ENCODE peak calls at places on chromosome 5, in four cellular contexts. X, I, A and Q are unnamed samples.
A peak's percentile ranks its signal among the peaks of the same experiment; 100 is the strongest.

GRCh38 chr5:128668921-128669320 is 130.9 kb upstream of the FBN2 start:
- DNase-seq in X (no peak), I (no peak), A (no peak), Q (no peak)

GRCh38 chr5:35416217-35416988 is 186.1 kb upstream of the PRLR start:
- DNase-seq in X (no peak), I (peak; percentile 73), A (no peak), Q (no peak)

GRCh38 chr5:124736814-124737186 is 9.6 kb downstream of the ZNF608 start:
- DNase-seq in X (no peak), I (no peak), A (no peak), Q (no peak)

GRCh38 chr5:28014779-28015178 is 976.4 kb upstream of the CDH9 start:
- DNase-seq in X (peak; percentile 11), I (peak; percentile 48), A (no peak), Q (no peak)

GRCh38 chr5:57626703-57627102 is 144.1 kb upstream of the ACTBL2 start:
- DNase-seq in X (no peak), I (no peak), A (no peak), Q (no peak)

GRCh38 chr5:171419663-171420428 is 399 bp downstream of the FGF18 start:
- DNase-seq in X (no peak), I (no peak), A (peak; percentile 41), Q (no peak)

GRCh38 chr5:167602077-167602476 is 689.4 kb upstream of the WWC1 start:
- DNase-seq in X (no peak), I (no peak), A (no peak), Q (no peak)

GRCh38 chr5:175354961-175355360 is 89.0 kb downstream of the DRD1 start:
- DNase-seq in X (no peak), I (no peak), A (no peak), Q (no peak)

GRCh38 chr5:168295574-168296201 is 4.2 kb downstream of the WWC1 start:
- DNase-seq in X (no peak), I (no peak), A (peak; percentile 90), Q (no peak)

GRCh38 chr5:149040421-149040820 is 22.4 kb downstream of the SH3TC2 start:
- DNase-seq in X (no peak), I (no peak), A (no peak), Q (no peak)

GRCh38 chr5:40605295-40605958 is 74.3 kb upstream of the PTGER4 start:
- DNase-seq in X (no peak), I (no peak), A (no peak), Q (no peak)

GRCh38 chr5:125190232-125191051 is 444.0 kb upstream of the ZNF608 start:
- DNase-seq in X (no peak), I (no peak), A (no peak), Q (no peak)

GRCh38 chr5:19175776-19176570 is 812.0 kb downstream of the CDH18 start:
- DNase-seq in X (no peak), I (no peak), A (no peak), Q (no peak)

GRCh38 chr5:129271309-129271708 is 176.8 kb downstream of the ISOC1 start:
- DNase-seq in X (no peak), I (no peak), A (no peak), Q (no peak)

GRCh38 chr5:151125421-151125820 is 32.2 kb downstream of the ANXA6 start:
- DNase-seq in X (no peak), I (no peak), A (no peak), Q (peak; percentile 42)

GRCh38 chr5:100794218-100794617 is 108.9 kb downstream of the ST8SIA4 start:
- DNase-seq in X (no peak), I (no peak), A (no peak), Q (no peak)

DNA sequence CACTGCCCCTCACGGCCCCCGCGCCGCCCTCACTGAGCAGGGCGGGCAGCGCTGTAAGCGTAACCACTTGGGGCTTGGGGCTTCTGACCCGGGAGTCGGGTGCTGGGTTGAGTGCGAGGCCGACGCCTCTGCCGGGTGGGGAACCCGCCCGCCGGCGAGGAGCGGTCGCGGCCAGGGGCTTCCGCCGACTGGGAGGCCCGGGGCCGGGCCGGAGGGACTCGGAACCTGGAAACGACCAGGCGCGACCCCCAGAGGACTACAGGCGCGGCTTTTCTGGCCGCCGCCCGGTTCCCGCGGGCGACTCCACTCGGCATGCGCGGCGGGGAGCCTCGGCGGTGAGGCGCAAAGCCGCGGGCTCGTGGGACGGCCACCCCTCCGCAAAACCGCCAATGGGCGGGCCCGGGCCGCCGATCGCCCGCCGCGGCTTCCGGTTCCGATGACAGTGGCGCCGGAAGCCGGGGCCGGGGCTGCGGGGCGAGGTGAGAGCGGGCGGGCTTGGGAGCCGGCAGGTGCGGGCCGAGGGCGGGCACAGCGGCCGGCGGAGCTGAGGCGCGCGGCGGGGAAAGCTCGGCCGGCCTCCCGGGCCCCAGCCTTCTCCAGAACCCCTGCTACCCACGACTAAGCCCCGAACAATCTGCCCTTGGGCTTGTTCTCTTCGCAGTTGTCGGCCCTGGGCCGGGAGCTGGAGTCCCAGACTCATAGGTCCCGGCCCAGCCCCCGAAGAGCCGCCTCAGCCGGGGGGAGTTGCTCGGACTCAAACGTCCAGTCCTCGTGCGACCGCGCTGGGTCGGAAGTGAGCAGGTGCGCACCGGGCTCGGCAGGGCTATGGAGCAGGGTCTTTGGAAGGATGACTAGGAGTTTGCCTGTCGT is at the start of gene RMND5B:
- DNase-seq in X (peak; percentile 92), I (peak; percentile 70), A (peak; percentile 84), Q (no peak)
- TF ChIP-seq SMC3 in X (no peak), I (no peak), A (no peak), Q (no peak)

GRCh38 chr5:39394946-39395345 is 29.8 kb downstream of the DAB2 start:
- DNase-seq in X (no peak), I (no peak), A (no peak), Q (no peak)
- TF ChIP-seq ESRRA in X (no peak), I (no peak), A (no peak), Q (no peak)

GRCh38 chr5:154840435-154841272 is 9.7 kb downstream of the FAXDC2 start:
- DNase-seq in X (peak; percentile 88), I (no peak), A (no peak), Q (no peak)

GRCh38 chr5:154837009-154837881 is 13.2 kb downstream of the FAXDC2 start:
- DNase-seq in X (no peak), I (peak; percentile 73), A (no peak), Q (no peak)

GRCh38 chr5:154844800-154845199 is 5.6 kb downstream of the FAXDC2 start:
- DNase-seq in X (peak; percentile 45), I (peak; percentile 67), A (no peak), Q (no peak)

GRCh38 chr5:154841273-154841661 is 9.1 kb downstream of the FAXDC2 start:
- DNase-seq in X (no peak), I (no peak), A (no peak), Q (no peak)

DNA sequence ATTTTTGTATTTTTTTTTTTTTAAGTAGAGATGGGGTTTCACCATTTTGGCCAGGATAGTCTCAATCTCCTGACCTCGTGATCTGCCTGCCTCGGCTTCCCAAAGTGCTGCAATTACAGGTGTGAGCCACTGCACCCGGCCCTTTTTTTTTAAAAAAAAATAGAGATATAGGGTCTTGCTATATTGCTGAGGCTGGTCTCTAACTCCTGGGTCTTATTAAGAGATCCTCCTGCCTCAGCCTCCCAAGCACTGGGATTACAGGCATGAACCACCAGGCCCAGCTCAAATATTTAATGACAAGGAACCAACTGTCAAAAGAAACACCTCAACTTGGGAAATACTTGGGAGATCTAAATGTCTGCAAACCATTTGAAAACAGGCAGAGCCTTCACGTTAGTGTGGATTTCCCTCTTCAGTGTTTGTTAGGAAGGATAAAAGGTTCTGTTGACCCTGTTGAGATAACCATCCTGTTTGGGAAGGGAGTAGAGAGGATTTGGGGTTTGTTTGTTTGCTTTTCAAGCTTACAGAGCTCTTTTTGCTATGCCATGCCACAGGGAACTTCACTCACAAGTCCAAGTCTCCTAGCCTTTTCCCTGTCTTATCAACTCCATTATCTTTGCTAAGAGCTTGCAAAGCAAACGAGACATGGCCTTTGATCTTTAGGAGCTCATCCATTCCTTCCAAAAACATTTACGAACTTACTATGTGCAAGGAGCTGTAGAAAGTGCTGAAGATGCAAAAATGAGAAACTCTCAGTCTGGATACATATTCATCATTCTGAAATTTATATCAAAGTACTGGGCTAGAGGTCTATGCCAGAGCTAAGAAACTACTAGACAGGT is 7.5 kb downstream of the FAXDC2 start:
- DNase-seq in X (no peak), I (peak; percentile 90), A (no peak), Q (no peak)
- TF ChIP-seq SMC3 in X (no peak), I (no peak), A (no peak), Q (no peak)

DNA sequence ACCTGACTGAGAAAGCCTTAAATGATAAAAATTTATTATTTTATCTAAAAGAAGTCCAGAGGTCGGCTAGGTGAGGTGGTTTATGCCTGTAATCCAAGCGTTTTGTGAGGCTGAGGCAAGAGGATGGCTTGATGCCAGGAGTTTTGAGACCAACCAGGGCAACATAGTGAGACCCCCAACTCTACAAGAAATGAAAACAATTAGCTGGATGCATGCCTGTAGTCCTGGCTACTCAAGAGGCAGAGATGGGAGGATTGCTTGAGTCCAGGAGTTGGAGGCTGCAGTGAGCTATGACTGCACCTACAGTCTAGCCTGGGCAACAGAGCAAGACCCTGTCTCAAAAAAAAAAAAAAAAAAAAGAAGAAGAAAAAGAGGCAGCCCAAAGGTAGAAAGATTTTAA is 179.9 kb upstream of the KIF2A start:
- DNase-seq in X (no peak), I (no peak), A (no peak), Q (no peak)
- TF ChIP-seq ESRRA in X (no peak), I (no peak), A (no peak), Q (no peak)

DNA sequence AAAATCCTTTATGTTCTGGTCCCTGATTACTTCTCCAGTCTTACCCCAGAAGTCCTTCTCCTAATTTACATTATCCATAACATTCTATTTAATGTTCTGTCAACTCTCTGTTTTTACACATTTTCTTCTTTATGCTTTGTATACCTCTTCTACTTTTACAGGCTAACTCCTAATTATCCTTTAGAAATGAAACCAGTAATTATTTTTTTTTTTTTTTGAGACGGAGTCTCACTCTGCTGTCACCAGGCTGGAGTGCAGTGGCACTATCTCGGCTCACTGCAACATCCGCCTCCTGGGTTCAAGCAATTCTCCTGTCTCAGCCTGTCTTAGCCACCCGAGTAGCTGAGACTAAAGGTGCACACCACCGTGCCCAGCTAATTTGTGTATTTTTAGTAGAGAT is 9.0 kb downstream of the CENPK start:
- DNase-seq in X (no peak), I (no peak), A (no peak), Q (no peak)
- TF ChIP-seq SMC3 in X (no peak), I (no peak), A (no peak), Q (no peak)

GRCh38 chr5:97142521-97143254 is at the start of gene LIX1:
- DNase-seq in X (peak; percentile 35), I (peak; percentile 27), A (peak; percentile 29), Q (no peak)
- TF ChIP-seq ESRRA in X (no peak), I (no peak), A (no peak), Q (no peak)

DNA sequence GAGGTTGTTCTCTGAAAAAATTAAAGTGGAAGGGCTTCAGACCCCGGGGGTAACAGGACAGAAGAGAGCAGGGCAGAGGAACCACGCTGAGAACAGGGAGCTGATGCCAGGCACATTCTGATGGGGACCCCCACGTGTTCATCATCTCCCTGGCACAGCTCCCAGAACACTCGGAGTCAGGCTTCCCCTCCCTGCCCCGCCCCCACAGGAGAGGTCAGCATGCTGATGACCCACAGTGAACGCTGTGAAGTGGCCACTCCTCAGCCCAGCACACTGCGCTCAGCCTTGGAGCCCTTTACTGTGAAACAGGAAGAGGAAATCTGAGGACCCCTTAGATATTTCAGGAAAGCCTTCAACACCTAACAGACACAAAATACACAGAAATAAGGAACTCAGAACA is 16.4 kb downstream of the RETREG1 start:
- DNase-seq in X (no peak), I (no peak), A (no peak), Q (no peak)
- TF ChIP-seq SMC3 in X (no peak), I (no peak), A (no peak), Q (no peak)